ENCODE peak calls at places on chromosomes 3 and 15, in seven cellular contexts. One of them, this sample, is unnamed.

GRCh38 chr15:70065006-70065722 is 32.6 kb downstream of the TLE3 start:
- DNase-seq in CD4-positive, alpha-beta T cell: no peak
- DNase-seq in body of pancreas: peak
- DNase-seq in right cardiac atrium: no peak
- DNase-seq in CD8-positive, alpha-beta T cell: no peak
- DNase-seq in thoracic aorta: no peak
- DNase-seq in RWPE1: no peak
- DNase-seq in this sample: no peak

GRCh38 chr3:47780727-47781325 is 867 bp downstream of the SMARCC1 start:
- DNase-seq in CD4-positive, alpha-beta T cell: no peak
- DNase-seq in thoracic aorta: no peak
- DNase-seq in body of pancreas: no peak
- DNase-seq in right cardiac atrium: no peak
- DNase-seq in RWPE1: no peak
- DNase-seq in CD8-positive, alpha-beta T cell: no peak
- DNase-seq in this sample: no peak

GRCh38 chr15:72229076-72229946 is 1.7 kb downstream of the PKM start:
- DNase-seq in body of pancreas: no peak
- DNase-seq in CD4-positive, alpha-beta T cell: no peak
- DNase-seq in right cardiac atrium: no peak
- DNase-seq in CD8-positive, alpha-beta T cell: peak
- DNase-seq in thoracic aorta: no peak
- DNase-seq in RWPE1: no peak
- DNase-seq in this sample: no peak

GRCh38 chr3:34421762-34422161 is 623.3 kb downstream of the PDCD6IP start:
- DNase-seq in RWPE1: no peak
- DNase-seq in thoracic aorta: no peak
- DNase-seq in CD4-positive, alpha-beta T cell: no peak
- DNase-seq in body of pancreas: no peak
- DNase-seq in right cardiac atrium: no peak
- DNase-seq in CD8-positive, alpha-beta T cell: no peak
- DNase-seq in this sample: no peak

GRCh38 chr3:142972092-142972753 is 8.7 kb upstream of the PAQR9 start:
- DNase-seq in right cardiac atrium: no peak
- DNase-seq in CD8-positive, alpha-beta T cell: no peak
- DNase-seq in CD4-positive, alpha-beta T cell: no peak
- DNase-seq in thoracic aorta: no peak
- DNase-seq in RWPE1: no peak
- DNase-seq in body of pancreas: no peak
- DNase-seq in this sample: no peak

GRCh38 chr3:36697397-36698001 is 66.9 kb downstream of the DCLK3 start:
- DNase-seq in RWPE1: no peak
- DNase-seq in right cardiac atrium: no peak
- DNase-seq in thoracic aorta: no peak
- DNase-seq in body of pancreas: no peak
- DNase-seq in CD8-positive, alpha-beta T cell: no peak
- DNase-seq in CD4-positive, alpha-beta T cell: no peak
- DNase-seq in this sample: no peak

GRCh38 chr3:23952646-23953045 is 7.6 kb downstream of the NR1D2 start:
- DNase-seq in CD8-positive, alpha-beta T cell: no peak
- DNase-seq in CD4-positive, alpha-beta T cell: no peak
- DNase-seq in body of pancreas: no peak
- DNase-seq in thoracic aorta: no peak
- DNase-seq in right cardiac atrium: no peak
- DNase-seq in RWPE1: no peak
- DNase-seq in this sample: no peak

GRCh38 chr15:61598655-61599054 is 369.6 kb upstream of the RORA start:
- DNase-seq in CD4-positive, alpha-beta T cell: no peak
- DNase-seq in right cardiac atrium: no peak
- DNase-seq in body of pancreas: no peak
- DNase-seq in CD8-positive, alpha-beta T cell: no peak
- DNase-seq in thoracic aorta: no peak
- DNase-seq in RWPE1: no peak
- DNase-seq in this sample: no peak

GRCh38 chr3:126554560-126555525 is 3.9 kb downstream of the C3orf22 start:
- DNase-seq in CD8-positive, alpha-beta T cell: no peak
- DNase-seq in body of pancreas: no peak
- DNase-seq in RWPE1: no peak
- DNase-seq in right cardiac atrium: peak
- DNase-seq in CD4-positive, alpha-beta T cell: no peak
- DNase-seq in thoracic aorta: no peak
- DNase-seq in this sample: no peak

GRCh38 chr15:89874926-89875564 is 18.7 kb downstream of the AP3S2 start:
- DNase-seq in RWPE1: peak
- DNase-seq in right cardiac atrium: peak
- DNase-seq in thoracic aorta: peak
- DNase-seq in CD4-positive, alpha-beta T cell: peak
- DNase-seq in body of pancreas: peak
- DNase-seq in CD8-positive, alpha-beta T cell: peak
- DNase-seq in this sample: peak

GRCh38 chr3:72347819-72348319 is 500.4 kb downstream of the SHQ1 start:
- DNase-seq in CD8-positive, alpha-beta T cell: peak
- DNase-seq in right cardiac atrium: peak
- DNase-seq in RWPE1: peak
- DNase-seq in body of pancreas: peak
- DNase-seq in CD4-positive, alpha-beta T cell: no peak
- DNase-seq in thoracic aorta: peak
- DNase-seq in this sample: no peak

GRCh38 chr3:36763850-36764703 is at the start of gene DCLK3:
- DNase-seq in body of pancreas: peak
- DNase-seq in CD8-positive, alpha-beta T cell: no peak
- DNase-seq in CD4-positive, alpha-beta T cell: no peak
- DNase-seq in right cardiac atrium: peak
- DNase-seq in thoracic aorta: no peak
- DNase-seq in RWPE1: no peak
- DNase-seq in this sample: peak

GRCh38 chr3:103169289-103169688 is 734.5 kb downstream of the ZPLD1 start:
- DNase-seq in CD4-positive, alpha-beta T cell: no peak
- DNase-seq in thoracic aorta: no peak
- DNase-seq in right cardiac atrium: no peak
- DNase-seq in CD8-positive, alpha-beta T cell: no peak
- DNase-seq in RWPE1: no peak
- DNase-seq in body of pancreas: no peak
- DNase-seq in this sample: no peak

GRCh38 chr3:16456784-16457415 is 56.6 kb downstream of the RFTN1 start:
- DNase-seq in RWPE1: no peak
- DNase-seq in thoracic aorta: no peak
- DNase-seq in CD4-positive, alpha-beta T cell: no peak
- DNase-seq in CD8-positive, alpha-beta T cell: peak
- DNase-seq in right cardiac atrium: no peak
- DNase-seq in body of pancreas: no peak
- DNase-seq in this sample: no peak

GRCh38 chr15:60074181-60074885 is 70.2 kb downstream of the FOXB1 start:
- DNase-seq in right cardiac atrium: no peak
- DNase-seq in body of pancreas: peak
- DNase-seq in CD4-positive, alpha-beta T cell: no peak
- DNase-seq in CD8-positive, alpha-beta T cell: no peak
- DNase-seq in RWPE1: no peak
- DNase-seq in thoracic aorta: no peak
- DNase-seq in this sample: no peak

GRCh38 chr3:197503652-197504051 is 52.1 kb downstream of the BDH1 start:
- DNase-seq in body of pancreas: no peak
- DNase-seq in CD4-positive, alpha-beta T cell: no peak
- DNase-seq in right cardiac atrium: no peak
- DNase-seq in CD8-positive, alpha-beta T cell: no peak
- DNase-seq in RWPE1: no peak
- DNase-seq in thoracic aorta: no peak
- DNase-seq in this sample: no peak

GRCh38 chr15:70248116-70249025 is 150.7 kb upstream of the TLE3 start:
- DNase-seq in CD8-positive, alpha-beta T cell: no peak
- DNase-seq in RWPE1: no peak
- DNase-seq in thoracic aorta: no peak
- DNase-seq in body of pancreas: no peak
- DNase-seq in right cardiac atrium: no peak
- DNase-seq in CD4-positive, alpha-beta T cell: no peak
- DNase-seq in this sample: no peak

GRCh38 chr15:61835476-61836106 is 224.7 kb downstream of the VPS13C start:
- DNase-seq in thoracic aorta: no peak
- DNase-seq in CD8-positive, alpha-beta T cell: peak
- DNase-seq in body of pancreas: peak
- DNase-seq in RWPE1: peak
- DNase-seq in CD4-positive, alpha-beta T cell: peak
- DNase-seq in right cardiac atrium: peak
- DNase-seq in this sample: peak

GRCh38 chr15:63473999-63474809 is 30.2 kb upstream of the USP3 start:
- DNase-seq in CD4-positive, alpha-beta T cell: no peak
- DNase-seq in CD8-positive, alpha-beta T cell: peak
- DNase-seq in thoracic aorta: no peak
- DNase-seq in RWPE1: no peak
- DNase-seq in right cardiac atrium: no peak
- DNase-seq in body of pancreas: peak
- DNase-seq in this sample: no peak

GRCh38 chr15:48696627-48697312 is 51.3 kb upstream of the FBN1 start:
- DNase-seq in right cardiac atrium: no peak
- DNase-seq in body of pancreas: no peak
- DNase-seq in RWPE1: no peak
- DNase-seq in thoracic aorta: no peak
- DNase-seq in CD4-positive, alpha-beta T cell: no peak
- DNase-seq in CD8-positive, alpha-beta T cell: no peak
- DNase-seq in this sample: no peak

GRCh38 chr15:47741082-47741481 is 23.8 kb downstream of the SEMA6D start:
- DNase-seq in right cardiac atrium: no peak
- DNase-seq in CD4-positive, alpha-beta T cell: no peak
- DNase-seq in thoracic aorta: no peak
- DNase-seq in body of pancreas: no peak
- DNase-seq in CD8-positive, alpha-beta T cell: no peak
- DNase-seq in RWPE1: no peak
- DNase-seq in this sample: no peak

GRCh38 chr3:184361532-184361931 is at the start of the genes CLCN2 and POLR2H:
- DNase-seq in RWPE1: peak
- DNase-seq in right cardiac atrium: peak
- DNase-seq in CD4-positive, alpha-beta T cell: no peak
- DNase-seq in thoracic aorta: no peak
- DNase-seq in body of pancreas: peak
- DNase-seq in CD8-positive, alpha-beta T cell: peak
- DNase-seq in this sample: peak

GRCh38 chr3:184358921-184359350 is 2.5 kb downstream of the CLCN2 start:
- DNase-seq in RWPE1: no peak
- DNase-seq in thoracic aorta: no peak
- DNase-seq in body of pancreas: no peak
- DNase-seq in CD8-positive, alpha-beta T cell: no peak
- DNase-seq in right cardiac atrium: no peak
- DNase-seq in CD4-positive, alpha-beta T cell: no peak
- DNase-seq in this sample: no peak

GRCh38 chr3:184359610-184360009 is 1.8 kb downstream of the CLCN2 start:
- DNase-seq in right cardiac atrium: no peak
- DNase-seq in thoracic aorta: no peak
- DNase-seq in CD4-positive, alpha-beta T cell: no peak
- DNase-seq in CD8-positive, alpha-beta T cell: no peak
- DNase-seq in RWPE1: no peak
- DNase-seq in body of pancreas: peak
- DNase-seq in this sample: peak

GRCh38 chr3:184360834-184361531 is 422 bp downstream of the CLCN2 start:
- DNase-seq in CD4-positive, alpha-beta T cell: no peak
- DNase-seq in thoracic aorta: no peak
- DNase-seq in RWPE1: no peak
- DNase-seq in body of pancreas: no peak
- DNase-seq in right cardiac atrium: no peak
- DNase-seq in CD8-positive, alpha-beta T cell: no peak
- DNase-seq in this sample: no peak

GRCh38 chr3:184360070-184360833 is 1.2 kb downstream of the CLCN2 start:
- DNase-seq in CD4-positive, alpha-beta T cell: no peak
- DNase-seq in CD8-positive, alpha-beta T cell: no peak
- DNase-seq in right cardiac atrium: no peak
- DNase-seq in RWPE1: no peak
- DNase-seq in body of pancreas: no peak
- DNase-seq in thoracic aorta: no peak
- DNase-seq in this sample: no peak
- H3K27ac ChIP-seq in CD4-positive, alpha-beta T cell: no peak
- H3K27ac ChIP-seq in CD8-positive, alpha-beta T cell: no peak
- H3K27ac ChIP-seq in right cardiac atrium: no peak
- H3K27ac ChIP-seq in RWPE1: peak
- H3K27ac ChIP-seq in body of pancreas: peak
- H3K27ac ChIP-seq in thoracic aorta: no peak
- H3K27ac ChIP-seq in this sample: peak

GRCh38 chr3:11236588-11237461 is 35.4 kb upstream of the ATG7 start:
- DNase-seq in RWPE1: peak
- DNase-seq in thoracic aorta: no peak
- DNase-seq in body of pancreas: peak
- DNase-seq in right cardiac atrium: peak
- DNase-seq in CD8-positive, alpha-beta T cell: peak
- DNase-seq in CD4-positive, alpha-beta T cell: peak
- DNase-seq in this sample: no peak
- H3K27ac ChIP-seq in RWPE1: peak
- H3K27ac ChIP-seq in thoracic aorta: peak
- H3K27ac ChIP-seq in body of pancreas: no peak
- H3K27ac ChIP-seq in right cardiac atrium: no peak
- H3K27ac ChIP-seq in CD8-positive, alpha-beta T cell: no peak
- H3K27ac ChIP-seq in CD4-positive, alpha-beta T cell: no peak
- H3K27ac ChIP-seq in this sample: no peak

DNA sequence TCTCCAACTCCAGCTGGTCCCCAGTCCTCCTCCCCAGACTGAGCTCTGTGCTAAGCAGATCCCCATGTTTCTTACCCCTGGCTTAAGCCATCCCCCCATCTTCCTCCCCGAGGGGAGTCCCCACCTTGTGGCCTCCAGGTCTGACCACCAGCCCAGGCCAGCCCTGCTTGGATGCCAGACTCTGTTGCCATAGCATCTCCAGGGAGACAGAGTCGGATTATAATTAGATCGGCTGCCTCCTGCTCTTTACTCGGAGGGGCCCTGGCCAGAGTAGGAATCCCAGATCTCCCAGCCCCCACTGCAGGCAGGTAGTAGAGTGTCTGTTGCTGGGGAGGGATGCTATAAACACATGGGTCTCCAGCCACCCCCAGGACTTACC is 2.4 kb downstream of the KLHDC8B start:
- DNase-seq in RWPE1: no peak
- DNase-seq in CD8-positive, alpha-beta T cell: no peak
- DNase-seq in right cardiac atrium: peak
- DNase-seq in CD4-positive, alpha-beta T cell: no peak
- DNase-seq in thoracic aorta: no peak
- DNase-seq in body of pancreas: no peak
- DNase-seq in this sample: no peak
- H3K27ac ChIP-seq in RWPE1: peak
- H3K27ac ChIP-seq in CD8-positive, alpha-beta T cell: no peak
- H3K27ac ChIP-seq in right cardiac atrium: peak
- H3K27ac ChIP-seq in CD4-positive, alpha-beta T cell: no peak
- H3K27ac ChIP-seq in thoracic aorta: peak
- H3K27ac ChIP-seq in body of pancreas: no peak
- H3K27ac ChIP-seq in this sample: no peak

DNA sequence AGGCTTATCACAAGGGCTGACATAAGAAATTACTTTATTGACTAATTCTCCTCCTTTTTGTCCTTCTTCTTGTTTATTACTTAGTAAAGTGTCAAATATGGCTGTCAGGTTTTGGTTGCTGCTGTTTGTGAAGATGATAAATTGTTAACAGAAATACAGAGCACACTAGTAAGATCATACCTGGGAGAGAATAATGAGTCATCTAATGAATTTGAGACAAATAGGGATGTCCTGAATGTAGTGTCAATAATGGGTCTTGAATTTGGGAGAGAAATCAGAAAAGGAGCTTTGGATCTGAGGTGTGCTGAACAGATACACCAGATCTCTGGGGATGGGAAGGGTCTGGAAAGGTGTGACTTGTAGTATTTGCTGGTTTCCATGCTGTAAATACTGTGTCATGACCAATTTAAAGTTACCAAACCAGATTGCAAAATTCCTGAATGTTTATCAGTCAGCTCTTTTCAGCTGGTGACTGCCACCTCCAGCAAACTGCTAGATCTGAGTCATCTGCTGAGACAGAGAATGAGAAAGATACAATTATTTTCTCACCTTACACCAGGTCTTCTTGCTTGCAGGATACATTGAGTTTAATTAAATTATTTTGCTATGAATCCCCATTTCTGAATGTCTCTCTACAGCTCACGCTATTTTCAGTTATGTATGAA is 76.7 kb upstream of the SATB1 start:
- DNase-seq in RWPE1: no peak
- DNase-seq in CD4-positive, alpha-beta T cell: no peak
- DNase-seq in body of pancreas: no peak
- DNase-seq in thoracic aorta: no peak
- DNase-seq in right cardiac atrium: no peak
- DNase-seq in CD8-positive, alpha-beta T cell: no peak
- DNase-seq in this sample: no peak
- H3K27ac ChIP-seq in RWPE1: no peak
- H3K27ac ChIP-seq in CD4-positive, alpha-beta T cell: no peak
- H3K27ac ChIP-seq in body of pancreas: no peak
- H3K27ac ChIP-seq in thoracic aorta: no peak
- H3K27ac ChIP-seq in right cardiac atrium: no peak
- H3K27ac ChIP-seq in CD8-positive, alpha-beta T cell: no peak
- H3K27ac ChIP-seq in this sample: no peak

This sample was measured in caudate nucleus.